ENCODE peak calls at places on chromosomes 3 and 15, in seven cellular contexts. E is neural progenitor cell, H is fibroblast of lung, Z is MM.1S, S is GM12878, F is GM23248, Q is H9. L is an unnamed sample.
A peak's percentile ranks its signal among the peaks of the same experiment; 100 is the strongest.

GRCh38 chr15:94231728-94232086 is 346 bp downstream of the MCTP2 start:
- DNase-seq in E (peak; percentile 57), H (no peak), Z (peak; percentile 35), S (no peak), F (peak; percentile 11), Q (no peak), L (peak; percentile 48)

GRCh38 chr3:195110647-195111321 is 160.2 kb downstream of the XXYLT1 start:
- DNase-seq in E (no peak), H (peak; percentile 17), Z (no peak), S (no peak), F (no peak), Q (no peak), L (no peak)

GRCh38 chr3:98755601-98756000 is 7.5 kb upstream of the ST3GAL6 start:
- DNase-seq in E (no peak), H (no peak), Z (no peak), S (no peak), F (no peak), Q (no peak), L (no peak)

GRCh38 chr3:136545664-136546266 is 206.4 kb downstream of the STAG1 start:
- DNase-seq in E (no peak), H (peak; percentile 61), Z (no peak), S (no peak), F (peak; percentile 40), Q (no peak), L (no peak)

GRCh38 chr3:110506890-110507289 is 564.7 kb upstream of the NECTIN3 start:
- DNase-seq in E (no peak), H (no peak), Z (no peak), S (no peak), F (no peak), Q (no peak), L (no peak)

GRCh38 chr3:32819086-32819450 is 1.3 kb downstream of the TRIM71 start:
- DNase-seq in E (no peak), H (no peak), Z (no peak), S (no peak), F (no peak), Q (no peak), L (no peak)

GRCh38 chr3:65713016-65713415 is 325.7 kb downstream of the MAGI1 start:
- DNase-seq in E (peak; percentile 49), H (peak; percentile 73), Z (no peak), S (no peak), F (peak; percentile 92), Q (peak; percentile 56), L (no peak)

GRCh38 chr15:88678755-88679154 is 39.9 kb downstream of the ISG20 start:
- DNase-seq in E (no peak), H (no peak), Z (no peak), S (no peak), F (no peak), Q (no peak), L (no peak)

GRCh38 chr3:43207628-43208085 is 78.7 kb upstream of the SNRK start:
- DNase-seq in E (no peak), H (peak; percentile 36), Z (no peak), S (peak; percentile 40), F (peak; percentile 26), Q (no peak), L (no peak)

DNA sequence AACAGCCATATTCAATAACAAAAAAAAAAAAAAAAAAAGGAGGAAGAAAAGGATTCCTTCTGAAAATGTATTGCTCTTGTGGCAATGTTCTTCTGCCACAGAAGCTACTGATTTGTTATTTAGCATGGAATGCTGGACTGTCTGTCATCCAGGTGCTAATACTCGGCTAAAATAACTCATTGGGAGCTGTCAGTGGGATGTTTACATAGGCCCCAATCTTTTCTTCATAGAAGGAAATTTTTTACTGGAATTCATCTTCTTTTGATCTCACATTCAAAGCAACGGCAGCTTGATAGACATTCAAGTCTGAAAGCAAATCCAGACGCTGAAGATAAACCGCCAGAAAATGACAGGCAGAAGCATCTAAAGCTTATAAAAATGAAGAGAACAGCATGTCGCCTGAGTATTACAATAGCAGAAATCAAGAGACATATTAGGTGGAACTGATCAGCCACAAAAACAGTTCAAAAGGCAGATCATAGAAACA is 452.1 kb downstream of the FOXP1 start:
- DNase-seq in E (no peak), H (no peak), Z (no peak), S (no peak), F (no peak), Q (no peak), L (peak; percentile 10)
- H3K79me2 ChIP-seq in E (no peaks in the 10 kb centered on the region), H (peaks cover 35% of the 10 kb centered on the region), Z (no peaks in the 10 kb centered on the region), S (no peaks in the 10 kb centered on the region), F (no peaks in the 10 kb centered on the region), Q (no peaks in the 10 kb centered on the region), L (peaks cover 51% of the 10 kb centered on the region)

DNA sequence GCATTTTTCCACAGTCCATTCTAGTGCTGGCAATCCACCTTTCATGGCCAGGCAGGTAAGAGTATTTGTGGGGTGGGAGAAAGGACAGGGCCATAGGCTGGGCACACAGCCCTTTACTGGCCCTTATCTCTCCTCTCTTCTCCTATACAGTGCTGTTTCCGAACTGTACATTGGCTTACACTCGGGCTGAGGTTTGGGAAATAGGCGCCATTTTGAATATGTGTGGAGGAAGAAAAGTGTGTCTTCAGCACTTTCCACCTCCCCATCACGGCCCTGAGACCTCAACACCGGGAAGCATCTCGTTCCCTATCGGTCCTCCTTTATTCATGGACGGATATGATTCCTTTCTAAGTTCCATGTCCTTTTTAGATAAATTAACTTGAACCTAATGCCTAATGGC is 24.4 kb downstream of the CD86 start:
- DNase-seq in E (no peak), H (no peak), Z (no peak), S (no peak), F (no peak), Q (no peak), L (no peak)
- H3K4me1 ChIP-seq in E (no peaks in the 10 kb centered on the region), H (no peaks in the 10 kb centered on the region), Z (peaks cover 30% of the 10 kb centered on the region), S (peaks cover 47% of the 10 kb centered on the region), F (no peaks in the 10 kb centered on the region), Q (no peaks in the 10 kb centered on the region), L (peaks cover 71% of the 10 kb centered on the region)

DNA sequence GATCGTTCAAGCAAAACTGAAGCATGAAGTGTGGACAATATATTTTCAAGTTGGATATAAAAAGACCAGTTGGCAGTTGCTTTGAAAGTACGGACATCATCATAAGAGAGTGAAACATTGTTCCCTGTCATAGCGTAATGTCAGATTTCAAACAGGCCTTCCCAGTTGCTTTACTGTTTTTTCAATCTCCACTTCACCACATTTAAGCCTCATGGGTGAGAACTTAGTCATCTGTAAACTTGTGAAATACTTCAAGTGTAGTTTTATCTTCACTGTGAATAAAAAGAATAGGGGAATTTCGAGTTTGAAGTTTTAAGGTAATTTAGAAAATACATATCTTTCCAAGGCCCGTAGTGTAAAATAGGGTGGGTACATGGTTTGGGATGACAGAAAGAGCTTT is 435.1 kb upstream of the CNTN3 start:
- DNase-seq in E (no peak), H (no peak), Z (no peak), S (no peak), F (peak; percentile 1), Q (no peak), L (no peak)
- H3K9me3 ChIP-seq in E (no peaks in the 10 kb centered on the region), H (no peaks in the 10 kb centered on the region), Z (no peaks in the 10 kb centered on the region), S (no peaks in the 10 kb centered on the region), F (no peaks in the 10 kb centered on the region), Q (peaks cover 11% of the 10 kb centered on the region), L (no peaks in the 10 kb centered on the region)

DNA sequence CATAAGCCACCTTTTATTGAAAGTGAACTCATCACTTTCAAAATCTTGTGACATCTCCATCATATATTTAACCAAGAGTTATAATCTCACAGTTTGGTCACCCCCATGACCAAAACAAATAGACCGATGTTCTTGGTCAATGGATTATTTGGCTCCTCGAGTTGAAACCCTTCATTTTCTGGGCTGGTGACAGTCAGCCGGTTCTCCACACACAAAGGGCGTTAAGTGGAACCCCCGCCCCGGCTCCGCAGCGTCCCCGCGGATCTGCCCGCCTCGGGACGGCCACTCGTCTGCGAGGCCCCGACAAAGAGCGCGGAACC is 769 bp downstream of the TSPAN3 start:
- DNase-seq in E (no peak), H (no peak), Z (no peak), S (no peak), F (no peak), Q (no peak), L (no peak)
- H3K79me2 ChIP-seq in E (peaks cover 54% of the 10 kb centered on the region), H (peaks cover 45% of the 10 kb centered on the region), Z (peaks cover 51% of the 10 kb centered on the region), S (peaks cover 34% of the 10 kb centered on the region), F (peaks cover 51% of the 10 kb centered on the region), Q (peaks cover 13% of the 10 kb centered on the region), L (no peaks in the 10 kb centered on the region)

GRCh38 chr15:67828379-67828968 is 3.2 kb downstream of the SKOR1 start:
- DNase-seq in E (peak; percentile 34), H (no peak), Z (no peak), S (no peak), F (no peak), Q (no peak), L (no peak)
- H3K4me1 ChIP-seq in E (peaks cover 57% of the 10 kb centered on the region), H (peaks cover 2% of the 10 kb centered on the region), Z (no peaks in the 10 kb centered on the region), S (no peaks in the 10 kb centered on the region), F (no peaks in the 10 kb centered on the region), Q (peaks cover 9% of the 10 kb centered on the region), L (peaks cover 17% of the 10 kb centered on the region)

GRCh38 chr3:44734646-44735168 is 5.3 kb downstream of the ZNF501 start:
- DNase-seq in E (no peak), H (peak; percentile 4), Z (no peak), S (no peak), F (no peak), Q (no peak), L (no peak)

DNA sequence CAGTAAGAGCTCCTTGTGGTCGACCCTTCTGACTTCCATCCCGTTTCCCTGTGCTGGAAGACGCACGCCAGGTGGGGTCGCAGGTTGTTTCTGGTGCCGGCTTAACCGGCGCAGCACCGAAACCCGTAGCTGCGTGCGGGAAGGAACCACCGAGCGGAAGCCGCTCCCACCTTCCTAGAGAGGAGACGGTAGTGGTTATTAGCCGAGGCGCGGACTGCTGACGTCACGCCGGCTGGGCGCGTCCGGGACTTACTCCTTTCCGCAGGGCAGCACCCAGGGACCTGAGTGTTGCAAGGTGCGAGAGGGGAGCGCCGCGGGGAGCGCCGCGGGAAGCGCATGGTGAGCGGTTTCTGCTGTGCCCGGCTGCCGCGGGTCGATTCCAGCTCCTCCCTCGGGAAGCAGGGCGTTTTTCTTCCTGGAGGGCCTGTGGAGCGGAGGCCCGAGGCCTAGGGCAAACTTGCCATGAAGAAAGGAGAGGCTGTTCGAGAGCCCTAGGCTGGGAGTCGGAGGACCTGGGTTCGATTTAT is at the start of gene ZNF501:
- DNase-seq in E (peak; percentile 89), H (peak; percentile 96), Z (peak; percentile 93), S (peak; percentile 42), F (peak; percentile 91), Q (peak; percentile 95), L (peak; percentile 78)
- H3K9me3 ChIP-seq in E (peaks cover 42% of the 10 kb centered on the region), H (peaks cover 1% of the 10 kb centered on the region), Z (no peaks in the 10 kb centered on the region), S (peaks cover 33% of the 10 kb centered on the region), F (peaks cover 18% of the 10 kb centered on the region), Q (peaks cover 51% of the 10 kb centered on the region), L (peaks cover 36% of the 10 kb centered on the region)

DNA sequence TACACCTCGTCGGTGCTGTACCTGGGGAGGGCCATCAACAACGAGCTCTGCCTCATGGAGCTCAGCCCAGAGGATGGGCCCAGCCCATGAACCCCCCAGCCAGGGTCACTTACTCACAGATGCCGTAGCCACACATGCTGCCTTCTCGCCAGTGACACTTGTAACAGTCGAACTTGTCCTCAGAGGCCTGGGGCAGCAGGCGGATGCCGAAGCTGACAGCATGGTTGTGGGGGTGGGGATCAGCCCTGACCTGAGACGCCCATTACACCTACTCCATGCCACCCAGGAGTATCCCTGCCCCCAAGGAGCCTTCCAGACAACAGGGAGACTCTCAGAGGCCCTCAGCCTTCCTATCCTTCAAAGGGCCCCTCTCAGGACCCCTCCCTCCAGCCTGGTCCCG is 12.1 kb downstream of the ALS2CL start:
- DNase-seq in E (no peak), H (no peak), Z (no peak), S (no peak), F (no peak), Q (no peak), L (no peak)
- H3K79me2 ChIP-seq in E (no peaks in the 10 kb centered on the region), H (no peaks in the 10 kb centered on the region), Z (no peaks in the 10 kb centered on the region), S (no peaks in the 10 kb centered on the region), F (no peaks in the 10 kb centered on the region), Q (no peaks in the 10 kb centered on the region), L (no peaks in the 10 kb centered on the region)